ENCODE peak calls at places on chromosomes 16 and 17, in seven cellular contexts. P, L, Q, C, E, J and Y are unnamed samples.

GRCh38 chr16:86571197-86571915 is 4.7 kb downstream of the FOXC2 start:
- DNase-seq in P (no peak), L (no peak), Q (no peak), C (no peak), E (no peak), J (no peak), Y (no peak)

GRCh38 chr16:54627616-54628015 is 303.0 kb upstream of the IRX5 start:
- DNase-seq in P (no peak), L (no peak), Q (no peak), C (peak; percentile 36), E (no peak), J (no peak), Y (no peak)

GRCh38 chr17:70499067-70499786 is 329.9 kb downstream of the KCNJ2 start:
- DNase-seq in P (no peak), L (no peak), Q (no peak), C (no peak), E (no peak), J (no peak), Y (no peak)

GRCh38 chr17:49297141-49297540 is 64.9 kb downstream of the ZNF652 start:
- DNase-seq in P (no peak), L (no peak), Q (no peak), C (no peak), E (no peak), J (no peak), Y (no peak)

GRCh38 chr17:62628845-62629555 is 1.5 kb downstream of the MRC2 start:
- DNase-seq in P (no peak), L (no peak), Q (peak; percentile 62), C (peak; percentile 43), E (no peak), J (no peak), Y (no peak)

GRCh38 chr17:4159761-4160160 is 16.8 kb downstream of the CYB5D2 start:
- DNase-seq in P (no peak), L (no peak), Q (no peak), C (no peak), E (no peak), J (no peak), Y (no peak)

GRCh38 chr17:53924530-53925455 is 102.1 kb downstream of the KIF2B start:
- DNase-seq in P (no peak), L (no peak), Q (no peak), C (no peak), E (no peak), J (no peak), Y (no peak)

GRCh38 chr16:69283851-69284250 is 27.3 kb upstream of the VPS4A start:
- DNase-seq in P (no peak), L (no peak), Q (no peak), C (no peak), E (no peak), J (no peak), Y (no peak)

GRCh38 chr17:33207231-33207630 is 85.9 kb downstream of the ASIC2 start:
- DNase-seq in P (no peak), L (no peak), Q (no peak), C (no peak), E (no peak), J (no peak), Y (no peak)

GRCh38 chr17:7323731-7324437 is 5.3 kb downstream of the NEURL4 start:
- DNase-seq in P (peak; percentile 22), L (peak; percentile 75), Q (peak; percentile 63), C (no peak), E (no peak), J (peak; percentile 70), Y (peak; percentile 34)

GRCh38 chr16:89112377-89113151 is 18.9 kb downstream of the ACSF3 start:
- DNase-seq in P (no peak), L (no peak), Q (no peak), C (no peak), E (no peak), J (no peak), Y (no peak)

GRCh38 chr16:1812732-1813163 is 13.9 kb downstream of the HAGH start:
- DNase-seq in P (peak; percentile 68), L (peak; percentile 68), Q (peak; percentile 71), C (no peak), E (peak; percentile 35), J (no peak), Y (no peak)

GRCh38 chr16:89507219-89507833 is 877 bp upstream of the SPG7 start:
- DNase-seq in P (peak; percentile 40), L (no peak), Q (no peak), C (no peak), E (no peak), J (no peak), Y (no peak)

GRCh38 chr16:84096447-84097005 is 20.2 kb downstream of the MBTPS1 start:
- DNase-seq in P (peak; percentile 96), L (no peak), Q (no peak), C (no peak), E (no peak), J (no peak), Y (no peak)

GRCh38 chr17:4534928-4535666 is 20.1 kb downstream of the MYBBP1A start:
- DNase-seq in P (no peak), L (no peak), Q (no peak), C (no peak), E (no peak), J (no peak), Y (no peak)

GRCh38 chr16:62752837-62753236 is 716.6 kb upstream of the CDH8 start:
- DNase-seq in P (no peak), L (no peak), Q (no peak), C (no peak), E (no peak), J (no peak), Y (no peak)

GRCh38 chr17:36036240-36036639 is 18.5 kb upstream of the CCL23 start:
- DNase-seq in P (no peak), L (no peak), Q (no peak), C (no peak), E (no peak), J (no peak), Y (no peak)

GRCh38 chr16:3610698-3611144 is 685 bp downstream of the SLX4 start:
- DNase-seq in P (peak; percentile 10), L (no peak), Q (no peak), C (peak; percentile 26), E (no peak), J (no peak), Y (no peak)

GRCh38 chr17:76356803-76357456 is 3.2 kb upstream of the PRPSAP1 start:
- DNase-seq in P (no peak), L (no peak), Q (peak; percentile 1), C (no peak), E (no peak), J (no peak), Y (no peak)

GRCh38 chr17:67534941-67535340 is 157.9 kb downstream of the PITPNC1 start:
- DNase-seq in P (no peak), L (no peak), Q (no peak), C (peak; percentile 13), E (no peak), J (no peak), Y (no peak)

GRCh38 chr17:58153046-58153445 is 4.9 kb downstream of the OR4D1 start:
- DNase-seq in P (no peak), L (no peak), Q (no peak), C (no peak), E (no peak), J (no peak), Y (no peak)

GRCh38 chr16:84918006-84918909 is 93.1 kb downstream of the ZDHHC7 start:
- DNase-seq in P (no peak), L (no peak), Q (no peak), C (no peak), E (no peak), J (no peak), Y (no peak)